ENCODE peak calls at places on chromosomes 3 and 15, in nine cellular contexts. M, N, I, J, T, L, R, H and C are unnamed samples.

GRCh38 chr15:51809457-51809856 is 20.0 kb upstream of the TMOD3 start:
- DNase-seq in T (no peak), R (no peak), H (no peak), N (no peak), M (no peak), L (no peak), J (no peak), I (no peak), C (no peak)

GRCh38 chr3:64533565-64534317 is 154.1 kb downstream of the ADAMTS9 start:
- DNase-seq in L (peak), I (peak), N (peak), M (peak), R (peak), J (peak), H (peak), T (peak), C (peak)

GRCh38 chr3:115808239-115808638 is 184.9 kb downstream of the GAP43 start:
- DNase-seq in I (no peak), N (no peak), M (no peak), J (no peak), L (no peak), T (no peak), R (no peak), H (no peak), C (no peak)

GRCh38 chr15:58966698-58967097 is 20.8 kb upstream of the RNF111 start:
- DNase-seq in T (peak), H (no peak), R (no peak), N (no peak), M (no peak), L (peak), I (no peak), J (no peak), C (no peak)

GRCh38 chr15:69996842-69997478 is 100.8 kb downstream of the TLE3 start:
- DNase-seq in N (no peak), J (peak), M (no peak), I (peak), L (no peak), R (no peak), H (peak), T (no peak), C (no peak)

GRCh38 chr3:10090181-10090580 is 17.9 kb downstream of the FANCD2OS start:
- DNase-seq in I (peak), T (no peak), L (no peak), N (no peak), H (no peak), M (no peak), J (no peak), R (no peak), C (no peak)

GRCh38 chr3:108099203-108099602 is 8.4 kb upstream of the CD47 start:
- DNase-seq in N (no peak), M (no peak), L (peak), R (no peak), J (no peak), T (peak), I (no peak), H (no peak), C (no peak)

GRCh38 chr15:49155834-49156627 is 632 bp upstream of the COPS2 start:
- DNase-seq in N (peak), I (peak), T (peak), R (no peak), L (peak), H (peak), M (no peak), J (no peak), C (no peak)

GRCh38 chr3:41330465-41330864 is 131.2 kb downstream of the CTNNB1 start:
- DNase-seq in L (peak), I (no peak), T (peak), R (no peak), N (no peak), J (no peak), M (no peak), H (no peak), C (no peak)

GRCh38 chr3:32467333-32468070 is 35.1 kb downstream of the CMTM6 start:
- DNase-seq in M (peak), H (peak), J (peak), N (peak), I (peak), T (peak), L (peak), R (no peak), C (no peak)

GRCh38 chr15:88651971-88652370 is 13.2 kb downstream of the ISG20 start:
- DNase-seq in J (no peak), L (no peak), I (no peak), T (no peak), N (no peak), H (no peak), R (no peak), M (no peak), C (no peak)

GRCh38 chr3:49928511-49929017 is 1.0 kb downstream of the MON1A start:
- DNase-seq in R (no peak), I (no peak), N (no peak), J (no peak), M (no peak), L (no peak), T (no peak), H (no peak), C (no peak)

GRCh38 chr15:93274276-93274675 is 185.3 kb upstream of the RGMA start:
- DNase-seq in I (no peak), L (no peak), N (no peak), R (no peak), H (no peak), T (no peak), J (no peak), M (no peak), C (peak)